ENCODE peak calls at places on chromosomes 4 and X, in eight cellular contexts. One of them, this sample, is unnamed.

GRCh38 chr4:127549521-127549920 is 83.2 kb upstream of the INTU start:
- DNase-seq in cardiac muscle cell: peak; percentile 1
- DNase-seq in progenitor cell of endocrine pancreas: no peak
- DNase-seq in RWPE1: no peak
- DNase-seq in CD4-positive, alpha-beta T cell: no peak
- DNase-seq in AG04449: no peak
- DNase-seq in suprapubic skin: no peak
- DNase-seq in bronchial epithelial cell: peak; percentile 11
- DNase-seq in this sample: no peak

GRCh38 chrX:44903107-44903506 is 30.1 kb downstream of the KDM6A start:
- DNase-seq in cardiac muscle cell: peak; percentile 48
- DNase-seq in bronchial epithelial cell: peak; percentile 86
- DNase-seq in RWPE1: peak; percentile 21
- DNase-seq in progenitor cell of endocrine pancreas: no peak
- DNase-seq in CD4-positive, alpha-beta T cell: no peak
- DNase-seq in AG04449: peak; percentile 28
- DNase-seq in suprapubic skin: no peak
- DNase-seq in this sample: no peak

GRCh38 chr4:17805580-17805979 is 5.0 kb downstream of the DCAF16 start:
- DNase-seq in cardiac muscle cell: no peak
- DNase-seq in suprapubic skin: no peak
- DNase-seq in progenitor cell of endocrine pancreas: no peak
- DNase-seq in CD4-positive, alpha-beta T cell: no peak
- DNase-seq in RWPE1: no peak
- DNase-seq in bronchial epithelial cell: no peak
- DNase-seq in AG04449: no peak
- DNase-seq in this sample: no peak

GRCh38 chr4:183941964-183942363 is 36.9 kb downstream of the STOX2 start:
- DNase-seq in progenitor cell of endocrine pancreas: no peak
- DNase-seq in suprapubic skin: no peak
- DNase-seq in RWPE1: no peak
- DNase-seq in CD4-positive, alpha-beta T cell: no peak
- DNase-seq in cardiac muscle cell: no peak
- DNase-seq in AG04449: no peak
- DNase-seq in bronchial epithelial cell: no peak
- DNase-seq in this sample: no peak

GRCh38 chr4:141995051-141995450 is 358.7 kb downstream of the IL15 start:
- DNase-seq in RWPE1: no peak
- DNase-seq in progenitor cell of endocrine pancreas: no peak
- DNase-seq in suprapubic skin: no peak
- DNase-seq in cardiac muscle cell: no peak
- DNase-seq in bronchial epithelial cell: no peak
- DNase-seq in AG04449: no peak
- DNase-seq in CD4-positive, alpha-beta T cell: no peak
- DNase-seq in this sample: no peak

GRCh38 chr4:30454504-30454903 is 265.7 kb upstream of the PCDH7 start:
- DNase-seq in AG04449: no peak
- DNase-seq in progenitor cell of endocrine pancreas: no peak
- DNase-seq in CD4-positive, alpha-beta T cell: no peak
- DNase-seq in bronchial epithelial cell: peak; percentile 8
- DNase-seq in RWPE1: no peak
- DNase-seq in suprapubic skin: no peak
- DNase-seq in cardiac muscle cell: no peak
- DNase-seq in this sample: no peak

GRCh38 chrX:47483310-47484268 is 567 bp upstream of the ZNF41 start:
- DNase-seq in cardiac muscle cell: peak; percentile 54
- DNase-seq in bronchial epithelial cell: no peak
- DNase-seq in progenitor cell of endocrine pancreas: peak; percentile 10
- DNase-seq in RWPE1: peak; percentile 18
- DNase-seq in AG04449: no peak
- DNase-seq in suprapubic skin: no peak
- DNase-seq in CD4-positive, alpha-beta T cell: no peak
- DNase-seq in this sample: no peak

GRCh38 chr4:242121-242848 is 63.0 kb downstream of the ZNF732 start:
- DNase-seq in bronchial epithelial cell: peak; percentile 37
- DNase-seq in RWPE1: no peak
- DNase-seq in progenitor cell of endocrine pancreas: no peak
- DNase-seq in CD4-positive, alpha-beta T cell: peak; percentile 65
- DNase-seq in AG04449: no peak
- DNase-seq in suprapubic skin: peak; percentile 68
- DNase-seq in cardiac muscle cell: peak; percentile 77
- DNase-seq in this sample: no peak

GRCh38 chr4:57100979-57101629 is 9.1 kb downstream of the IGFBP7 start:
- DNase-seq in cardiac muscle cell: peak; percentile 49
- DNase-seq in RWPE1: no peak
- DNase-seq in CD4-positive, alpha-beta T cell: no peak
- DNase-seq in AG04449: no peak
- DNase-seq in progenitor cell of endocrine pancreas: no peak
- DNase-seq in suprapubic skin: no peak
- DNase-seq in bronchial epithelial cell: no peak
- DNase-seq in this sample: no peak

GRCh38 chr4:158572608-158573007 is 50.9 kb downstream of the RXFP1 start:
- DNase-seq in AG04449: no peak
- DNase-seq in suprapubic skin: no peak
- DNase-seq in bronchial epithelial cell: no peak
- DNase-seq in cardiac muscle cell: no peak
- DNase-seq in progenitor cell of endocrine pancreas: no peak
- DNase-seq in CD4-positive, alpha-beta T cell: no peak
- DNase-seq in RWPE1: no peak
- DNase-seq in this sample: no peak

GRCh38 chr4:88162636-88163035 is 4.2 kb upstream of the ABCG2 start:
- DNase-seq in CD4-positive, alpha-beta T cell: no peak
- DNase-seq in progenitor cell of endocrine pancreas: no peak
- DNase-seq in suprapubic skin: no peak
- DNase-seq in cardiac muscle cell: no peak
- DNase-seq in RWPE1: no peak
- DNase-seq in AG04449: no peak
- DNase-seq in bronchial epithelial cell: no peak
- DNase-seq in this sample: no peak

GRCh38 chr4:101020956-101021355 is 326.4 kb downstream of the PPP3CA start:
- DNase-seq in progenitor cell of endocrine pancreas: no peak
- DNase-seq in bronchial epithelial cell: peak; percentile 84
- DNase-seq in suprapubic skin: no peak
- DNase-seq in RWPE1: peak; percentile 38
- DNase-seq in cardiac muscle cell: peak; percentile 74
- DNase-seq in CD4-positive, alpha-beta T cell: no peak
- DNase-seq in AG04449: no peak
- DNase-seq in this sample: no peak

GRCh38 chr4:185671496-185671895 is 136.2 kb upstream of the PDLIM3 start:
- DNase-seq in AG04449: no peak
- DNase-seq in progenitor cell of endocrine pancreas: no peak
- DNase-seq in bronchial epithelial cell: no peak
- DNase-seq in RWPE1: no peak
- DNase-seq in cardiac muscle cell: no peak
- DNase-seq in suprapubic skin: no peak
- DNase-seq in CD4-positive, alpha-beta T cell: no peak
- DNase-seq in this sample: no peak

GRCh38 chrX:108362026-108362425 is 76.2 kb downstream of the COL4A6 start:
- DNase-seq in CD4-positive, alpha-beta T cell: no peak
- DNase-seq in cardiac muscle cell: no peak
- DNase-seq in RWPE1: peak; percentile 8
- DNase-seq in suprapubic skin: no peak
- DNase-seq in progenitor cell of endocrine pancreas: no peak
- DNase-seq in AG04449: no peak
- DNase-seq in bronchial epithelial cell: peak; percentile 40
- DNase-seq in this sample: no peak

GRCh38 chrX:96761566-96761965 is 76.9 kb downstream of the DIAPH2 start:
- DNase-seq in bronchial epithelial cell: no peak
- DNase-seq in progenitor cell of endocrine pancreas: no peak
- DNase-seq in suprapubic skin: no peak
- DNase-seq in cardiac muscle cell: no peak
- DNase-seq in CD4-positive, alpha-beta T cell: no peak
- DNase-seq in AG04449: no peak
- DNase-seq in RWPE1: no peak
- DNase-seq in this sample: no peak

GRCh38 chr4:150852237-150852636 is 162.8 kb downstream of the LRBA start:
- DNase-seq in RWPE1: no peak
- DNase-seq in AG04449: peak; percentile 4
- DNase-seq in progenitor cell of endocrine pancreas: no peak
- DNase-seq in CD4-positive, alpha-beta T cell: no peak
- DNase-seq in bronchial epithelial cell: no peak
- DNase-seq in cardiac muscle cell: peak; percentile 3
- DNase-seq in suprapubic skin: no peak
- DNase-seq in this sample: no peak

GRCh38 chr4:7719354-7720174 is 220.1 kb downstream of the AFAP1 start:
- DNase-seq in RWPE1: peak; percentile 55
- DNase-seq in AG04449: no peak
- DNase-seq in suprapubic skin: no peak
- DNase-seq in progenitor cell of endocrine pancreas: peak; percentile 87
- DNase-seq in bronchial epithelial cell: peak; percentile 8
- DNase-seq in CD4-positive, alpha-beta T cell: peak; percentile 70
- DNase-seq in cardiac muscle cell: peak; percentile 47
- DNase-seq in this sample: peak; percentile 73

GRCh38 chr4:100430441-100430840 is 87.4 kb downstream of the EMCN start:
- DNase-seq in AG04449: no peak
- DNase-seq in suprapubic skin: no peak
- DNase-seq in bronchial epithelial cell: no peak
- DNase-seq in RWPE1: no peak
- DNase-seq in cardiac muscle cell: no peak
- DNase-seq in progenitor cell of endocrine pancreas: no peak
- DNase-seq in CD4-positive, alpha-beta T cell: no peak
- DNase-seq in this sample: no peak

GRCh38 chrX:68894513-68895338 is 65.9 kb downstream of the EFNB1 start:
- DNase-seq in suprapubic skin: no peak
- DNase-seq in cardiac muscle cell: peak; percentile 70
- DNase-seq in RWPE1: peak; percentile 14
- DNase-seq in CD4-positive, alpha-beta T cell: peak; percentile 34
- DNase-seq in AG04449: no peak
- DNase-seq in bronchial epithelial cell: peak; percentile 62
- DNase-seq in progenitor cell of endocrine pancreas: no peak
- DNase-seq in this sample: no peak

DNA sequence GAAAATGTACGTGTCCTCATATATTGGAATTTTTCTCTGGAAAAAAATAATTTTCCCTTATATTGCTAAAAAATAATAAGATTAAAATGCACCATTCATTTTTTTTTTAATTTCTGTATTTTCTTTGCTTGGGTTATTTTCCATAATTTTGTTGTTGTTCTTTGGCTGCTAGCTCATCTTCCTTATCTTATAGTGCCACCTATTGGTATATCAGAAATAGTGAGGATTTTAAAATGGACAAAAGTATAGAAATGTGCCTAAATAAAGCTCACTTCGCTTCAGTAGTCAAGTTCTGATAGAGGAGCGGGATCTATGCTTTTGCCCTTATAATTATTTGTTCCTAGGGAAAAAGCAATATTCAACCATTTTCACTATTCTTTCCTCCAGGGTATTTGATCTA is 134.8 kb downstream of the NAP1L3 start:
- DNase-seq in CD4-positive, alpha-beta T cell: no peak
- DNase-seq in bronchial epithelial cell: no peak
- DNase-seq in suprapubic skin: no peak
- DNase-seq in progenitor cell of endocrine pancreas: no peak
- DNase-seq in AG04449: no peak
- DNase-seq in RWPE1: peak; percentile 0
- DNase-seq in cardiac muscle cell: peak; percentile 0
- DNase-seq in this sample: no peak
- TF ChIP-seq CTCF in CD4-positive, alpha-beta T cell: no peak
- TF ChIP-seq CTCF in bronchial epithelial cell: no peak
- TF ChIP-seq CTCF in suprapubic skin: no peak
- TF ChIP-seq CTCF in progenitor cell of endocrine pancreas: peak; percentile 79
- TF ChIP-seq CTCF in AG04449: no peak
- TF ChIP-seq CTCF in RWPE1: peak; percentile 19
- TF ChIP-seq CTCF in cardiac muscle cell: no peak
- TF ChIP-seq CTCF in this sample: peak; percentile 59

GRCh38 chrX:38666909-38667308 is 105.6 kb downstream of the TSPAN7 start:
- DNase-seq in cardiac muscle cell: no peak
- DNase-seq in CD4-positive, alpha-beta T cell: no peak
- DNase-seq in bronchial epithelial cell: no peak
- DNase-seq in progenitor cell of endocrine pancreas: no peak
- DNase-seq in RWPE1: no peak
- DNase-seq in suprapubic skin: no peak
- DNase-seq in AG04449: no peak
- DNase-seq in this sample: no peak

GRCh38 chrX:38662640-38663039 is 101.3 kb downstream of the TSPAN7 start:
- DNase-seq in RWPE1: no peak
- DNase-seq in progenitor cell of endocrine pancreas: no peak
- DNase-seq in cardiac muscle cell: no peak
- DNase-seq in AG04449: no peak
- DNase-seq in CD4-positive, alpha-beta T cell: no peak
- DNase-seq in bronchial epithelial cell: no peak
- DNase-seq in suprapubic skin: no peak
- DNase-seq in this sample: no peak

GRCh38 chrX:38661561-38661960 is 100.2 kb downstream of the TSPAN7 start:
- DNase-seq in bronchial epithelial cell: no peak
- DNase-seq in AG04449: no peak
- DNase-seq in CD4-positive, alpha-beta T cell: no peak
- DNase-seq in RWPE1: no peak
- DNase-seq in cardiac muscle cell: no peak
- DNase-seq in progenitor cell of endocrine pancreas: no peak
- DNase-seq in suprapubic skin: no peak
- DNase-seq in this sample: no peak

GRCh38 chrX:38660395-38661179 is 99.2 kb downstream of the TSPAN7 start:
- DNase-seq in suprapubic skin: no peak
- DNase-seq in cardiac muscle cell: no peak
- DNase-seq in CD4-positive, alpha-beta T cell: no peak
- DNase-seq in AG04449: no peak
- DNase-seq in progenitor cell of endocrine pancreas: no peak
- DNase-seq in RWPE1: no peak
- DNase-seq in bronchial epithelial cell: no peak
- DNase-seq in this sample: no peak

GRCh38 chrX:38664285-38664684 is 102.9 kb downstream of the TSPAN7 start:
- DNase-seq in progenitor cell of endocrine pancreas: no peak
- DNase-seq in AG04449: peak; percentile 0
- DNase-seq in RWPE1: peak; percentile 13
- DNase-seq in cardiac muscle cell: peak; percentile 53
- DNase-seq in CD4-positive, alpha-beta T cell: no peak
- DNase-seq in bronchial epithelial cell: peak; percentile 23
- DNase-seq in suprapubic skin: no peak
- DNase-seq in this sample: no peak
- TF ChIP-seq CTCF in progenitor cell of endocrine pancreas: peak; percentile 56
- TF ChIP-seq CTCF in AG04449: peak; percentile 7
- TF ChIP-seq CTCF in RWPE1: peak; percentile 27
- TF ChIP-seq CTCF in cardiac muscle cell: peak; percentile 33
- TF ChIP-seq CTCF in CD4-positive, alpha-beta T cell: no peak
- TF ChIP-seq CTCF in bronchial epithelial cell: peak; percentile 33
- TF ChIP-seq CTCF in suprapubic skin: peak; percentile 12
- TF ChIP-seq CTCF in this sample: no peak

DNA sequence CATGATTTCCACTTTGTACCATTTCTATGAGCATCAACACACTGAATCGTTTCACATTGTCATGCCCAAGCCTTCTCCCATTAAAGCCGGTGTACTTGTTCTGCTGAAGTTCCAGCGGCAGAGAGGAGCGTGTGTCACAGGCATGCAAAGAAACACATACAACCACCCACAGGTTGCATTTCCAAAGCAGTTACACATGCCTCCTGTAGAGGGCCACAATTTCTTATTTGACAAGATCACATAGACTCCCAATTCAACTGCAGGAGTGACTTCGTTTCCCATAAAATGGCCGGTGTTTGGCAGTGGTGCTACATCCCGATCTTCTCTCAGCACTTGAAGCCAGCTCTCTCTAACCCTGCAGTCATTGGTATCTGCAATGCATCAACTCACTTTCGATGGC is 992.6 kb downstream of the NLGN4X start:
- DNase-seq in suprapubic skin: no peak
- DNase-seq in AG04449: no peak
- DNase-seq in RWPE1: no peak
- DNase-seq in cardiac muscle cell: no peak
- DNase-seq in bronchial epithelial cell: no peak
- DNase-seq in CD4-positive, alpha-beta T cell: no peak
- DNase-seq in progenitor cell of endocrine pancreas: peak; percentile 10
- DNase-seq in this sample: no peak
- TF ChIP-seq CTCF in suprapubic skin: no peak
- TF ChIP-seq CTCF in AG04449: no peak
- TF ChIP-seq CTCF in RWPE1: no peak
- TF ChIP-seq CTCF in cardiac muscle cell: no peak
- TF ChIP-seq CTCF in bronchial epithelial cell: no peak
- TF ChIP-seq CTCF in CD4-positive, alpha-beta T cell: no peak
- TF ChIP-seq CTCF in progenitor cell of endocrine pancreas: peak; percentile 63
- TF ChIP-seq CTCF in this sample: peak; percentile 23

GRCh38 chrX:103063191-103063845 is 653 bp downstream of the BEX1 start:
- DNase-seq in RWPE1: peak; percentile 2
- DNase-seq in AG04449: no peak
- DNase-seq in progenitor cell of endocrine pancreas: peak; percentile 25
- DNase-seq in CD4-positive, alpha-beta T cell: no peak
- DNase-seq in bronchial epithelial cell: peak; percentile 1
- DNase-seq in cardiac muscle cell: peak; percentile 54
- DNase-seq in suprapubic skin: no peak
- DNase-seq in this sample: no peak
- TF ChIP-seq CTCF in RWPE1: no peak
- TF ChIP-seq CTCF in AG04449: no peak
- TF ChIP-seq CTCF in progenitor cell of endocrine pancreas: peak; percentile 48
- TF ChIP-seq CTCF in CD4-positive, alpha-beta T cell: no peak
- TF ChIP-seq CTCF in bronchial epithelial cell: no peak
- TF ChIP-seq CTCF in cardiac muscle cell: peak; percentile 8
- TF ChIP-seq CTCF in suprapubic skin: no peak
- TF ChIP-seq CTCF in this sample: peak; percentile 31